ENCODE peak calls at places on chromosomes 5 and 9, in eight cellular contexts. H, V, P, Q, T, D, Z and O are unnamed samples.

GRCh38 chr5:156474251-156474650 is 147.3 kb downstream of the SGCD start:
- DNase-seq in P (no peak), D (peak), T (no peak), H (no peak), V (no peak), Z (no peak), Q (no peak), O (no peak)

GRCh38 chr9:73348485-73348884 is 196.8 kb downstream of the ANXA1 start:
- DNase-seq in V (peak), Q (no peak), P (peak), Z (no peak), T (peak), H (no peak), D (no peak), O (no peak)

GRCh38 chr9:115261656-115262081 is 143.7 kb upstream of the TNC start:
- DNase-seq in Z (no peak), V (no peak), H (no peak), P (no peak), Q (no peak), D (peak), T (no peak), O (no peak)

GRCh38 chr5:120610145-120610544 is 146.0 kb downstream of the PRR16 start:
- DNase-seq in V (no peak), Z (no peak), P (no peak), Q (no peak), D (no peak), T (no peak), H (no peak), O (no peak)

GRCh38 chr9:133973111-133973790 is 18.9 kb downstream of the VAV2 start:
- DNase-seq in D (no peak), H (no peak), V (no peak), P (no peak), T (no peak), Q (no peak), Z (no peak), O (no peak)

GRCh38 chr5:85648495-85648894 is 969.2 kb upstream of the COX7C start:
- DNase-seq in D (no peak), Q (no peak), T (no peak), V (no peak), H (no peak), Z (no peak), P (no peak), O (no peak)

GRCh38 chr5:127564002-127564769 is 46.7 kb downstream of the PRRC1 start:
- DNase-seq in D (peak), V (peak), Q (peak), Z (peak), P (peak), T (peak), H (no peak), O (peak)

GRCh38 chr9:133531293-133531692 is 3.2 kb upstream of the ADAMTSL2 start:
- DNase-seq in T (no peak), H (no peak), Z (no peak), V (no peak), Q (no peak), P (no peak), D (no peak), O (no peak)

GRCh38 chr9:106921341-106921899 is 58.5 kb downstream of the ZNF462 start:
- DNase-seq in P (no peak), Q (peak), T (peak), D (peak), V (peak), Z (no peak), H (no peak), O (peak)

GRCh38 chr9:29129763-29130162 is 1556.5 kb upstream of the C9orf72 start:
- DNase-seq in V (peak), Z (no peak), P (no peak), D (peak), H (no peak), Q (no peak), T (no peak), O (no peak)

GRCh38 chr5:137415231-137415681 is 83.9 kb downstream of the SPOCK1 start:
- DNase-seq in Q (no peak), D (peak), V (peak), T (no peak), Z (no peak), H (no peak), P (no peak), O (no peak)

GRCh38 chr5:151574597-151574996 is 16.5 kb downstream of the FAT2 start:
- DNase-seq in P (no peak), Z (no peak), H (no peak), D (no peak), T (no peak), Q (no peak), V (no peak), O (no peak)

GRCh38 chr5:65142007-65142406 is 339.7 kb downstream of the ADAMTS6 start:
- DNase-seq in V (no peak), P (no peak), Q (no peak), H (no peak), Z (no peak), T (no peak), D (no peak), O (no peak)

GRCh38 chr9:78011037-78011436 is 20.6 kb downstream of the GNAQ start:
- DNase-seq in P (no peak), D (no peak), T (no peak), V (no peak), Z (no peak), Q (no peak), H (no peak), O (no peak)

GRCh38 chr5:179436321-179437122 is 91.3 kb upstream of the ADAMTS2 start:
- DNase-seq in Q (no peak), H (no peak), D (no peak), T (no peak), V (no peak), P (no peak), Z (no peak), O (no peak)

GRCh38 chr5:57069115-57069835 is 104.6 kb upstream of the GPBP1 start:
- DNase-seq in V (no peak), H (no peak), D (peak), T (no peak), Q (no peak), Z (no peak), P (no peak), O (no peak)

GRCh38 chr9:69078069-69078468 is 42.5 kb downstream of the FXN start:
- DNase-seq in T (no peak), P (no peak), H (no peak), Z (no peak), V (no peak), Q (no peak), D (no peak), O (no peak)

GRCh38 chr5:102867999-102868662 is 113.0 kb downstream of the PAM start:
- DNase-seq in H (no peak), Z (no peak), V (peak), Q (no peak), T (peak), D (no peak), P (no peak), O (no peak)

GRCh38 chr9:126379661-126380365 is 53.2 kb downstream of the MVB12B start:
- DNase-seq in Q (no peak), Z (no peak), D (peak), H (no peak), V (peak), P (no peak), T (no peak), O (no peak)

GRCh38 chr9:113368960-113369582 is 7.7 kb downstream of the HDHD3 start:
- DNase-seq in H (no peak), P (no peak), Q (no peak), Z (no peak), V (no peak), D (no peak), T (no peak), O (no peak)

GRCh38 chr5:172441262-172441751 is 13.0 kb downstream of the SH3PXD2B start:
- DNase-seq in P (no peak), T (no peak), Z (no peak), V (no peak), Q (no peak), D (no peak), H (no peak), O (no peak)

GRCh38 chr5:14942212-14942611 is 70.6 kb upstream of the ANKH start:
- DNase-seq in P (no peak), T (no peak), H (no peak), D (peak), V (no peak), Q (no peak), Z (no peak), O (no peak)

GRCh38 chr9:94042516-94042915 is 41.7 kb upstream of the PTPDC1 start:
- DNase-seq in P (no peak), Z (no peak), V (peak), D (no peak), T (no peak), H (no peak), Q (no peak), O (no peak)

GRCh38 chr5:39116347-39116899 is 42.2 kb upstream of the RICTOR start:
- DNase-seq in H (no peak), Z (no peak), D (no peak), Q (no peak), T (no peak), V (peak), P (no peak), O (no peak)

GRCh38 chr9:134335490-134336173 is 9.4 kb downstream of the RXRA start:
- DNase-seq in Q (no peak), V (no peak), D (no peak), H (no peak), P (no peak), Z (no peak), T (no peak), O (no peak)

GRCh38 chr9:121133104-121133816 is 58.5 kb downstream of the CNTRL start:
- DNase-seq in Z (peak), P (peak), T (no peak), Q (no peak), D (no peak), H (no peak), V (no peak), O (peak)

GRCh38 chr9:110745656-110746055 is 77.1 kb downstream of the MUSK start:
- DNase-seq in H (no peak), T (no peak), D (no peak), Z (no peak), V (peak), Q (no peak), P (no peak), O (no peak)

GRCh38 chr5:159021360-159022177 is 78.1 kb downstream of the EBF1 start:
- DNase-seq in D (no peak), V (peak), P (no peak), Q (no peak), Z (no peak), T (no peak), H (no peak), O (no peak)

GRCh38 chr5:163658702-163659567 is 153.5 kb downstream of the MAT2B start:
- DNase-seq in D (no peak), V (no peak), T (no peak), Z (no peak), Q (no peak), H (no peak), P (no peak), O (no peak)

GRCh38 chr5:38783011-38783551 is 62.7 kb upstream of the OSMR start:
- DNase-seq in Z (no peak), H (no peak), T (peak), P (peak), Q (peak), V (peak), D (peak), O (peak)

GRCh38 chr5:82635561-82636288 is 357.6 kb upstream of the RPS23 start:
- DNase-seq in P (no peak), T (peak), D (peak), V (peak), H (no peak), Q (peak), Z (no peak), O (peak)

GRCh38 chr9:122190597-122191381 is 31.1 kb downstream of the MORN5 start:
- DNase-seq in H (no peak), V (no peak), P (no peak), Q (no peak), T (peak), Z (no peak), D (peak), O (peak)

GRCh38 chr5:1542755-1543154 is 19.0 kb upstream of the LPCAT1 start:
- DNase-seq in T (peak), H (peak), P (no peak), Z (no peak), Q (no peak), V (no peak), D (peak), O (no peak)